ENCODE peak calls at places on chromosomes 12 and 14, in seven cellular contexts. P is A549, R is pancreas, T is lower lobe of right lung, G is sigmoid colon, W is tibial artery, J is heart left ventricle. U is an unnamed sample.

GRCh38 chr12:121438905-121439304 is 39.0 kb downstream of the RNF34 start:
- DNase-seq in G (peak), W (no peak), P (no peak), T (no peak), J (no peak), R (no peak), U (no peak)

GRCh38 chr14:58572092-58572853 is 65.5 kb upstream of the DACT1 start:
- DNase-seq in P (peak), R (no peak), T (no peak), J (no peak), W (no peak), G (no peak), U (no peak)

GRCh38 chr12:108806350-108806749 is 51.0 kb downstream of the SSH1 start:
- DNase-seq in R (no peak), W (no peak), T (no peak), J (no peak), G (no peak), P (no peak), U (no peak)

GRCh38 chr12:110627500-110628195 is 13.7 kb downstream of the TCTN1 start:
- DNase-seq in J (no peak), T (no peak), G (no peak), R (no peak), P (no peak), W (no peak), U (no peak)

GRCh38 chr14:68815288-68816182 is 22.7 kb upstream of the ZFP36L1 start:
- DNase-seq in R (no peak), W (no peak), T (no peak), J (no peak), G (peak), P (no peak), U (no peak)

GRCh38 chr14:105856676-105857222 is 330.4 kb downstream of the TMEM121 start:
- DNase-seq in G (peak), P (no peak), T (no peak), R (no peak), J (no peak), W (no peak), U (peak)

GRCh38 chr12:32896438-32897275 is at the start of gene PKP2:
- DNase-seq in W (no peak), R (peak), J (peak), P (peak), T (peak), G (no peak), U (peak)

GRCh38 chr12:31518680-31519227 is 72.2 kb downstream of the DENND5B start:
- DNase-seq in P (peak), R (no peak), J (peak), T (no peak), W (no peak), G (no peak), U (peak)

GRCh38 chr12:6771091-6771495 is 1.2 kb upstream of the LAG3 start:
- DNase-seq in P (no peak), G (peak), J (no peak), R (no peak), W (peak), T (no peak), U (no peak)

GRCh38 chr14:80781968-80782367 is 159.6 kb downstream of the CEP128 start:
- DNase-seq in R (no peak), J (no peak), W (no peak), T (no peak), P (no peak), G (no peak), U (no peak)

GRCh38 chr12:65492997-65493892 is 214.8 kb downstream of the MSRB3 start:
- DNase-seq in G (no peak), P (no peak), R (no peak), J (no peak), W (no peak), T (no peak), U (no peak)

GRCh38 chr14:90381999-90382451 is 14.8 kb upstream of the CALM1 start:
- DNase-seq in R (peak), J (peak), G (peak), W (peak), T (peak), P (no peak), U (no peak)

GRCh38 chr12:41418586-41418985 is 230.5 kb downstream of the PDZRN4 start:
- DNase-seq in J (no peak), W (no peak), T (no peak), R (no peak), P (no peak), G (no peak), U (no peak)

GRCh38 chr12:114656906-114657596 is 26.9 kb downstream of the TBX3 start:
- DNase-seq in J (no peak), G (no peak), P (no peak), W (no peak), R (no peak), T (no peak), U (no peak)
- H3K27ac ChIP-seq in J (no peak), G (no peak), P (peak), W (no peak), R (no peak), T (no peak), U (peak)

GRCh38 chr12:100115291-100115690 is 27.4 kb downstream of the BLTP3B start:
- DNase-seq in J (no peak), R (no peak), P (no peak), G (no peak), W (no peak), T (no peak), U (no peak)

GRCh38 chr12:100123316-100124095 is 19.2 kb downstream of the BLTP3B start:
- DNase-seq in W (no peak), G (no peak), J (no peak), P (no peak), R (no peak), T (no peak), U (no peak)

GRCh38 chr12:100114574-100114973 is 28.1 kb downstream of the BLTP3B start:
- DNase-seq in T (no peak), G (no peak), W (no peak), P (no peak), J (no peak), R (no peak), U (no peak)

DNA sequence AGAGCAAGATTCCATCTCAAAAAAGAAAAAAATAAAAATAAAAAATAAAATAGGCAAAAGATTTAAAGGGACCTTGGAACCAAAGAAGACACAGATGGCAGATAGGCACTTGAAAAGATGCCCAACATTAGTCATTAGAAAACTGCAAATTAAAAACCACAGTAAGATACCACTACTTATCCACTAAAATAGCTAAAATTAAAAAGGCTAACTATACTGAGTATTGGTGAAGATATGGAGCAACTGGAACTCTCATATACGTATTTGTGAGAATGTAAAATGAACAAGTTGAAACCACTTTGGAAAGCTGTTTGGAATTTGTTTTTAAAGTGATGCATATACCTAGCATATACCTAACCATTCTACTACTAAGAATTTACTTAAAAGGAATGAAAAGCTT is 22.3 kb downstream of the BLTP3B start:
- DNase-seq in R (no peak), J (no peak), G (no peak), W (no peak), T (no peak), P (no peak), U (no peak)
- H3K27ac ChIP-seq in R (no peak), J (no peak), G (no peak), W (no peak), T (no peak), P (no peak), U (no peak)

GRCh38 chr12:130525384-130526172 is 187.9 kb downstream of the PIWIL1 start:
- DNase-seq in P (no peak), J (no peak), T (no peak), G (no peak), W (no peak), R (no peak), U (peak)
- H3K27ac ChIP-seq in P (no peak), J (no peak), T (no peak), G (no peak), W (no peak), R (no peak), U (no peak)

DNA sequence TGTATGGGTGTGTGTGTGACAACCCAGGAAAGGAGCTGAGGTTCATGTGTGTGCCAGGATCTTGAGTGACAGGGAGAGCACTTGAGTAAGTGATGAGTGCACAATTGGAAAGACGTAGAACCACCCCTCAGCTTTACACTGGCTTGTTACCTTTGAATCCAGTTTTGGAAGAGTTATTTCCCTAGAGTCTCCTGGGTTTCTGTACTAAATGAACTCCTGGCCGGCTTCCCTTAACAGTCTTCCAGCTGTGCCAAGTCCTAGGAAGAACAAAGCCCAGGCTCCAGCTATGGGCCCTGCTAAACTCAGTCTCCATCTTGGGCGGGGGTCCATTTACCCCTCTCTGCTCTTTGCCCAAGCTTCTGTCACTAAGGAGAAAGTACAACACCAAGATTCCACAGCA is 19.7 kb upstream of the NR1H4 start:
- DNase-seq in W (no peak), P (no peak), R (no peak), T (no peak), G (no peak), J (no peak), U (no peak)
- H3K27ac ChIP-seq in W (no peak), P (no peak), R (no peak), T (no peak), G (peak), J (no peak), U (no peak)

GRCh38 chr14:60089201-60089600 is 2.5 kb upstream of the PCNX4 start:
- DNase-seq in J (no peak), W (no peak), R (no peak), G (no peak), T (no peak), P (no peak), U (no peak)
- H3K27ac ChIP-seq in J (no peak), W (no peak), R (no peak), G (no peak), T (no peak), P (no peak), U (no peak)

GRCh38 chr12:1993871-1994371 is 10.3 kb downstream of the DCP1B start:
- DNase-seq in J (no peak), T (no peak), P (no peak), R (no peak), W (no peak), G (no peak), U (peak)
- H3K27ac ChIP-seq in J (no peak), T (peak), P (no peak), R (no peak), W (peak), G (peak), U (peak)

GRCh38 chr12:52614381-52615207 is 3.8 kb downstream of the KRT73 start:
- DNase-seq in R (no peak), P (no peak), T (no peak), J (no peak), W (no peak), G (no peak), U (no peak)
- H3K27ac ChIP-seq in R (no peak), P (no peak), T (no peak), J (no peak), W (no peak), G (no peak), U (no peak)

DNA sequence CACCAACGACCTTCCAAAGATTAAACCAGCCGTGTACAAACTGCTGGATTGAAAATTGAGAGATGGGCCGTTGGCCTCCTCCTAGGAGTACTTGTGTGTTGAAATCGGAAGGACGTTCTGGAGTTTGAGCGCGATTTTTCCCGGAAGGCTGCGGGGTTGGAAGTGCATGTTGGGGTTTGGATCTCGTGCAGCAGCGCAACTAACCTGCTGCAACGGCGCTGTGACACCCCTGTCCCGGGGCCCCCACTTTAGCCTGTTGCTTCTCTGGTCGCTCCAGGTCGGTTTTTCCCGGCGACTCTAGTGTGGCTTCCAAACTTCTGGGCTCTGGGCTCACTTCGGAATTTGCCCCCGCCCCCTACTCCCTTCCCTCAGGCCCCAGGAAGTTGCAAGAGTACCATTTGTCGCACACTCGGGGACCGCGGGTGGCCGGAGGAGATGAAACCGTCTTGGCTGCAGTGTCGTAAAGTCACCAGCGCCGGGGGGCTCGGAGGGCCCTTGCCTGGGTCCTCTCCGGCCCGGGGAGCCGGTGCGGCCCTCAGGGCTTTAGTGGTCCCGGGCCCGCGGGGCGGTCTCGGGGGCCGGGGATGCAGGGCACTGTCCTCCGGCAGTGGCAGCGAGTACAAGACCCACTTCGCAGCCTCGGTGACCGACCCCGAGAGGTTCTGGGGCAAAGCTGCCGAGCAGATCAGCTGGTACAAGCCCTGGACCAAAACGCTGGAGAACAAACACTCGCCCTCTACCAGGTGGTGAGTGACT is at the start of gene ACSS3:
- DNase-seq in T (peak), J (peak), G (peak), R (peak), W (peak), P (no peak), U (peak)
- H3K27ac ChIP-seq in T (peak), J (peak), G (peak), R (no peak), W (peak), P (no peak), U (no peak)

DNA sequence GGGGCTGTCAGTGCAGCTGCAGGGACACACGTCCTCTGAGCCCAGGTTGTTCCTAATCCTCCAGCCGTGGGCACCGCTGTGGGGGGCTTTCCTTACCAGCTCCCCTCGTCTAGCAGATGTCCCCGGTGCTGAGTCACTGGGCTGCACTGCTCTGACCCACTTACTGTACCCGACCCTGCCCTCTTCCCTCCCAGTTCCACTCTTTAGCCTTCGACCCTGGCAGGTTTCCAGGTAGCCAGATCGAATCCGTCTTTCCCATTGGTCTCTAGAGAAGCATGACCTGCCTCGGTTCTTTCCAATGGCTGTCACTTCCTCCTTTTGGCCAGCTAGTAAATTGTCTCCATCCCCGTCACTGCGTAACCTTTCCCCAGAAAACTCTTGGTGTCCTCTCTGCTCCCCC is 48.4 kb downstream of the ELK3 start:
- DNase-seq in T (peak), G (peak), W (no peak), J (no peak), P (no peak), R (no peak), U (no peak)
- H3K27ac ChIP-seq in T (peak), G (peak), W (peak), J (no peak), P (no peak), R (no peak), U (no peak)

GRCh38 chr12:107431942-107432341 is 253.7 kb upstream of the PWP1 start:
- DNase-seq in T (no peak), W (no peak), R (no peak), G (no peak), J (no peak), P (no peak), U (no peak)
- H3K27ac ChIP-seq in T (no peak), W (no peak), R (no peak), G (no peak), J (no peak), P (no peak), U (no peak)

U was measured in SJSA1.